ENCODE peak calls at places on chromosomes 3 and 15, in seven cellular contexts. One of them, this sample, is unnamed.

GRCh38 chr3:34106879-34107278 is 308.4 kb downstream of the PDCD6IP start:
- DNase-seq in myocyte: peak
- DNase-seq in cardiac muscle cell: peak
- DNase-seq in GM03348: no peak
- DNase-seq in spleen: no peak
- DNase-seq in coronary artery: no peak
- DNase-seq in RPMI8226: peak
- DNase-seq in this sample: no peak

GRCh38 chr3:138381950-138382715 is 33.8 kb downstream of the MRAS start:
- DNase-seq in myocyte: peak
- DNase-seq in cardiac muscle cell: peak
- DNase-seq in GM03348: peak
- DNase-seq in spleen: no peak
- DNase-seq in coronary artery: peak
- DNase-seq in RPMI8226: no peak
- DNase-seq in this sample: no peak

GRCh38 chr15:22265961-22266360 is 185.6 kb downstream of the OR4M2 start:
- DNase-seq in myocyte: no peak
- DNase-seq in cardiac muscle cell: no peak
- DNase-seq in GM03348: no peak
- DNase-seq in spleen: no peak
- DNase-seq in coronary artery: no peak
- DNase-seq in RPMI8226: no peak
- DNase-seq in this sample: no peak

GRCh38 chr3:182523836-182524235 is 269.5 kb upstream of the ATP11B start:
- DNase-seq in myocyte: no peak
- DNase-seq in cardiac muscle cell: no peak
- DNase-seq in GM03348: no peak
- DNase-seq in spleen: no peak
- DNase-seq in coronary artery: no peak
- DNase-seq in RPMI8226: no peak
- DNase-seq in this sample: no peak

GRCh38 chr15:71275098-71275497 is 159.8 kb downstream of the THSD4 start:
- DNase-seq in myocyte: no peak
- DNase-seq in cardiac muscle cell: no peak
- DNase-seq in GM03348: peak
- DNase-seq in spleen: no peak
- DNase-seq in coronary artery: no peak
- DNase-seq in RPMI8226: no peak
- DNase-seq in this sample: no peak

GRCh38 chr3:141227752-141228151 is 3.9 kb upstream of the PXYLP1 start:
- DNase-seq in myocyte: peak
- DNase-seq in cardiac muscle cell: no peak
- DNase-seq in GM03348: no peak
- DNase-seq in spleen: no peak
- DNase-seq in coronary artery: no peak
- DNase-seq in RPMI8226: no peak
- DNase-seq in this sample: no peak

GRCh38 chr3:142275856-142276255 is 50.5 kb upstream of the GK5 start:
- DNase-seq in myocyte: peak
- DNase-seq in cardiac muscle cell: no peak
- DNase-seq in GM03348: peak
- DNase-seq in spleen: no peak
- DNase-seq in coronary artery: no peak
- DNase-seq in RPMI8226: no peak
- DNase-seq in this sample: no peak

GRCh38 chr3:88263417-88264116 is 113.8 kb downstream of the C3orf38 start:
- DNase-seq in myocyte: no peak
- DNase-seq in cardiac muscle cell: peak
- DNase-seq in GM03348: no peak
- DNase-seq in spleen: no peak
- DNase-seq in coronary artery: no peak
- DNase-seq in RPMI8226: no peak
- DNase-seq in this sample: no peak

GRCh38 chr3:59425942-59426341 is 376.1 kb upstream of the CFAP20DC start:
- DNase-seq in myocyte: no peak
- DNase-seq in cardiac muscle cell: no peak
- DNase-seq in GM03348: no peak
- DNase-seq in spleen: no peak
- DNase-seq in coronary artery: no peak
- DNase-seq in RPMI8226: no peak
- DNase-seq in this sample: peak

This sample was measured in naive thymus-derived CD4-positive, alpha-beta T cell.